ENCODE peak calls at places on chromosomes 5 and 9, in seven cellular contexts. N is stimulated activated naive B cell treated with anti-CD40 and anti-IgM and Interleukin-4, amounts not matched to agents 10 μg/mL and 1 μg/mL and 100 μg/mL, for 72 hours; U is AG04450; F is T-helper 1 cell; V is hepatocyte; Z is tibial nerve; R is NCI-H1930. Y is an unnamed sample.

GRCh38 chr9:2159521-2160417 is 144.6 kb downstream of the SMARCA2 start:
- DNase-seq in U (no peak), N (no peak), V (no peak), Z (no peak), R (no peak), F (no peak), Y (no peak)

GRCh38 chr5:179054036-179054785 is 6.0 kb upstream of the ZNF354C start:
- DNase-seq in R (no peak), U (no peak), Z (no peak), F (no peak), V (no peak), N (no peak), Y (no peak)

GRCh38 chr9:99881769-99882168 is 24.7 kb upstream of the STX17 start:
- DNase-seq in R (no peak), U (no peak), Z (no peak), F (no peak), N (no peak), V (no peak), Y (no peak)

GRCh38 chr9:35756743-35757526 is 2.9 kb upstream of the MSMP start:
- DNase-seq in N (peak), F (peak), R (peak), U (no peak), Z (no peak), V (peak), Y (peak)

GRCh38 chr9:114314881-114315722 is 7.8 kb upstream of the ORM1 start:
- DNase-seq in N (no peak), V (no peak), F (no peak), U (no peak), R (no peak), Z (no peak), Y (no peak)

GRCh38 chr5:89343666-89344065 is 460.7 kb upstream of the MEF2C start:
- DNase-seq in V (no peak), N (peak), F (no peak), U (no peak), Z (no peak), R (no peak), Y (no peak)

GRCh38 chr5:59768204-59769040 is 125.1 kb downstream of the PDE4D start:
- DNase-seq in U (no peak), V (peak), Z (peak), N (peak), F (no peak), R (peak), Y (peak)

GRCh38 chr5:114360816-114361723 is 800 bp upstream of the KCNN2 start:
- DNase-seq in R (peak), Z (no peak), N (no peak), U (no peak), V (peak), F (no peak), Y (no peak)

GRCh38 chr5:58984009-58984525 is 401.2 kb downstream of the RAB3C start:
- DNase-seq in N (no peak), V (no peak), Z (no peak), F (no peak), U (no peak), R (no peak), Y (no peak)

GRCh38 chr5:142584843-142585242 is 101.0 kb downstream of the FGF1 start:
- DNase-seq in U (no peak), Z (no peak), N (no peak), V (no peak), F (no peak), R (no peak), Y (no peak)

GRCh38 chr9:36961568-36962360 is 72.3 kb downstream of the PAX5 start:
- DNase-seq in V (no peak), F (no peak), U (no peak), N (no peak), Z (no peak), R (no peak), Y (no peak)

GRCh38 chr9:95365766-95366165 is 48.3 kb upstream of the FANCC start:
- DNase-seq in F (no peak), U (no peak), R (no peak), V (no peak), Z (no peak), N (no peak), Y (no peak)

GRCh38 chr9:20898885-20899554 is 132.4 kb downstream of the HACD4 start:
- DNase-seq in F (no peak), U (no peak), N (no peak), Z (no peak), V (peak), R (no peak), Y (no peak)

GRCh38 chr9:29564564-29564963 is 1991.3 kb upstream of the C9orf72 start:
- DNase-seq in Z (no peak), F (no peak), R (no peak), U (no peak), V (no peak), N (no peak), Y (no peak)

GRCh38 chr5:98504488-98504887 is 269.0 kb upstream of the RGMB start:
- DNase-seq in V (peak), Z (no peak), F (no peak), N (no peak), R (no peak), U (no peak), Y (peak)

GRCh38 chr5:124301850-124302249 is 444.6 kb downstream of the ZNF608 start:
- DNase-seq in V (peak), Z (no peak), R (no peak), U (peak), N (no peak), F (no peak), Y (no peak)

GRCh38 chr9:133238272-133238850 is 29.3 kb upstream of the OBP2B start:
- DNase-seq in R (no peak), Z (peak), V (peak), F (no peak), N (peak), U (no peak), Y (peak)

GRCh38 chr9:84851935-84852585 is 182.5 kb downstream of the NTRK2 start:
- DNase-seq in Z (peak), R (peak), V (peak), N (no peak), F (no peak), U (no peak), Y (no peak)

GRCh38 chr5:159208508-159209437 is 580 bp downstream of the RNF145 start:
- DNase-seq in R (no peak), F (peak), V (peak), N (peak), Z (no peak), U (no peak), Y (peak)

GRCh38 chr5:125484272-125485002 is 738.0 kb upstream of the ZNF608 start:
- DNase-seq in U (peak), F (no peak), N (no peak), R (no peak), Z (peak), V (peak), Y (no peak)

GRCh38 chr5:113380299-113381014 is 54.3 kb downstream of the TSSK1B start:
- DNase-seq in N (no peak), U (no peak), F (no peak), R (no peak), V (no peak), Z (no peak), Y (no peak)

GRCh38 chr9:86549920-86550319 is 195.7 kb upstream of the TUT7 start:
- DNase-seq in V (no peak), R (no peak), Z (no peak), N (no peak), F (no peak), U (no peak), Y (no peak)

GRCh38 chr9:129336130-129336528 is 158.1 kb upstream of the IER5L start:
- DNase-seq in V (no peak), U (no peak), F (no peak), N (no peak), R (no peak), Z (no peak), Y (no peak)

GRCh38 chr5:137014731-137015130 is 484.4 kb downstream of the SPOCK1 start:
- DNase-seq in N (no peak), R (no peak), Z (no peak), U (no peak), F (no peak), V (no peak), Y (no peak)

GRCh38 chr5:142053434-142054253 is 40.8 kb upstream of the GNPDA1 start:
- DNase-seq in F (no peak), U (no peak), V (peak), Z (no peak), R (no peak), N (no peak), Y (no peak)

GRCh38 chr9:69455311-69455710 is 130.3 kb downstream of the ENTREP1 start:
- DNase-seq in N (no peak), Z (no peak), U (no peak), V (peak), F (no peak), R (no peak), Y (no peak)

GRCh38 chr9:127143920-127144465 is 21.6 kb upstream of the ANGPTL2 start:
- DNase-seq in V (no peak), N (no peak), Z (no peak), F (no peak), U (no peak), R (no peak), Y (no peak)

GRCh38 chr5:1161832-1162229 is 39.6 kb upstream of the SLC6A19 start:
- DNase-seq in U (no peak), F (no peak), Z (peak), V (no peak), R (no peak), N (no peak), Y (no peak)

GRCh38 chr5:168525856-168526255 is 3.2 kb upstream of the FBLL1 start:
- DNase-seq in V (peak), U (no peak), Z (no peak), N (no peak), R (no peak), F (no peak), Y (peak)

GRCh38 chr5:73321757-73322452 is 126.7 kb downstream of the FOXD1 start:
- DNase-seq in F (no peak), V (no peak), R (no peak), N (no peak), U (peak), Z (no peak), Y (no peak)

GRCh38 chr5:147341382-147341781 is 106.6 kb downstream of the STK32A start:
- DNase-seq in R (no peak), N (no peak), U (no peak), F (no peak), Z (no peak), V (no peak), Y (no peak)

GRCh38 chr5:81779935-81780266 is 29.0 kb upstream of the SSBP2 start:
- DNase-seq in R (no peak), U (no peak), N (no peak), V (no peak), Z (no peak), F (no peak), Y (no peak)

GRCh38 chr9:100028201-100028784 is 70.5 kb downstream of the ERP44 start:
- DNase-seq in V (peak), F (peak), R (peak), N (peak), U (peak), Z (peak), Y (peak)

GRCh38 chr9:71830131-71830530 is 61.8 kb upstream of the CEMIP2 start:
- DNase-seq in R (no peak), Z (no peak), U (no peak), V (no peak), N (no peak), F (no peak), Y (no peak)

Y was measured in HepG2.